ENCODE peak calls at places on chromosomes 11 and 22, in six cellular contexts. T, I, X, W, D and G are unnamed samples.

GRCh38 chr11:70359806-70360205 is 38.5 kb upstream of the CTTN start:
- DNase-seq in T (no peak), I (no peak), X (no peak), W (no peak), D (no peak), G (no peak)

GRCh38 chr22:24076091-24076867 is 65.2 kb downstream of the CABIN1 start:
- DNase-seq in T (no peak), I (no peak), X (no peak), W (no peak), D (no peak), G (no peak)

GRCh38 chr22:18997925-18998315 is 61.8 kb upstream of the PRODH start:
- DNase-seq in T (no peak), I (no peak), X (no peak), W (peak; percentile 99), D (no peak), G (no peak)

GRCh38 chr22:49517211-49517610 is 310.5 kb downstream of the BRD1 start:
- DNase-seq in T (no peak), I (no peak), X (no peak), W (no peak), D (no peak), G (no peak)

GRCh38 chr11:117564321-117564720 is 232.7 kb downstream of the DSCAML1 start:
- DNase-seq in T (no peak), I (no peak), X (no peak), W (no peak), D (no peak), G (no peak)

GRCh38 chr22:28015676-28016601 is 96.9 kb upstream of the PITPNB start:
- DNase-seq in T (no peak), I (no peak), X (no peak), W (no peak), D (no peak), G (no peak)

GRCh38 chr11:19890308-19890707 is 177.7 kb downstream of the NAV2 start:
- DNase-seq in T (peak; percentile 70), I (no peak), X (no peak), W (no peak), D (no peak), G (peak; percentile 73)

GRCh38 chr11:46366260-46366659 is 15.2 kb upstream of the MDK start:
- DNase-seq in T (no peak), I (no peak), X (no peak), W (no peak), D (no peak), G (no peak)

GRCh38 chr11:28284206-28284605 is 176.0 kb downstream of the METTL15 start:
- DNase-seq in T (no peak), I (no peak), X (no peak), W (no peak), D (no peak), G (no peak)

GRCh38 chr11:96393753-96394348 is 4.0 kb downstream of the JRKL start:
- DNase-seq in T (peak; percentile 66), I (peak; percentile 25), X (no peak), W (peak; percentile 37), D (peak; percentile 20), G (no peak)

GRCh38 chr11:80898910-80899309 is 1458.1 kb upstream of the TENM4 start:
- DNase-seq in T (no peak), I (no peak), X (no peak), W (no peak), D (no peak), G (no peak)

GRCh38 chr11:111520565-111520964 is 6.0 kb downstream of the HOATZ start:
- DNase-seq in T (peak; percentile 57), I (no peak), X (no peak), W (no peak), D (no peak), G (no peak)

GRCh38 chr11:126127284-126127845 is 64.7 kb upstream of the CDON start:
- DNase-seq in T (no peak), I (no peak), X (no peak), W (no peak), D (no peak), G (no peak)

GRCh38 chr11:122731500-122731913 is 76.0 kb downstream of the UBASH3B start:
- DNase-seq in T (peak; percentile 85), I (no peak), X (no peak), W (no peak), D (peak; percentile 55), G (no peak)

GRCh38 chr11:117794144-117794543 is 2.9 kb downstream of the DSCAML1 start:
- DNase-seq in T (no peak), I (no peak), X (no peak), W (no peak), D (no peak), G (no peak)

GRCh38 chr22:39220897-39221850 is 23.6 kb downstream of the PDGFB start:
- DNase-seq in T (peak; percentile 73), I (no peak), X (no peak), W (no peak), D (no peak), G (no peak)

GRCh38 chr22:43201486-43202219 is 14.7 kb upstream of the TTLL12 start:
- DNase-seq in T (no peak), I (no peak), X (no peak), W (no peak), D (no peak), G (no peak)

GRCh38 chr11:70404244-70404643 is 5.9 kb downstream of the CTTN start:
- DNase-seq in T (no peak), I (no peak), X (no peak), W (no peak), D (no peak), G (no peak)

GRCh38 chr11:117117681-117118080 is 19.5 kb upstream of the SIK3 start:
- DNase-seq in T (no peak), I (no peak), X (no peak), W (no peak), D (no peak), G (no peak)

GRCh38 chr22:36465232-36466021 is 16.0 kb downstream of the TXN2 start:
- DNase-seq in T (peak; percentile 96), I (no peak), X (no peak), W (no peak), D (peak; percentile 75), G (peak; percentile 92)

GRCh38 chr11:134519390-134519750 is 107.3 kb upstream of the B3GAT1 start:
- DNase-seq in T (no peak), I (no peak), X (no peak), W (no peak), D (no peak), G (no peak)

GRCh38 chr11:86313793-86314192 is 11.8 kb downstream of the HIKESHI start:
- DNase-seq in T (no peak), I (no peak), X (no peak), W (no peak), D (no peak), G (no peak)

GRCh38 chr11:1219446-1219835 is 3.4 kb upstream of the MUC5B start:
- DNase-seq in T (no peak), I (no peak), X (no peak), W (no peak), D (no peak), G (no peak)

GRCh38 chr11:122202161-122202950 is 86.3 kb upstream of the BLID start:
- DNase-seq in T (peak; percentile 83), I (no peak), X (no peak), W (no peak), D (no peak), G (no peak)

GRCh38 chr11:117179048-117179999 is 781 bp downstream of the SIDT2 start:
- DNase-seq in T (peak; percentile 35), I (peak; percentile 54), X (peak; percentile 41), W (peak; percentile 34), D (peak; percentile 33), G (no peak)

GRCh38 chr22:36362819-36363377 is 24.9 kb downstream of the MYH9 start:
- DNase-seq in T (no peak), I (no peak), X (no peak), W (no peak), D (no peak), G (no peak)

GRCh38 chr11:65653229-65654225 is 9.2 kb downstream of the RELA start:
- DNase-seq in T (no peak), I (no peak), X (no peak), W (no peak), D (no peak), G (no peak)

GRCh38 chr11:110870816-110871522 is 158.7 kb upstream of the ARHGAP20 start:
- DNase-seq in T (no peak), I (no peak), X (no peak), W (no peak), D (no peak), G (no peak)

GRCh38 chr11:72813740-72814138 is 472 bp upstream of the ATG16L2 start:
- DNase-seq in T (peak; percentile 80), I (no peak), X (peak; percentile 76), W (peak; percentile 73), D (peak; percentile 61), G (no peak)

GRCh38 chr11:107623183-107623582 is 32.2 kb downstream of the ELMOD1 start:
- DNase-seq in T (no peak), I (no peak), X (no peak), W (no peak), D (no peak), G (no peak)

GRCh38 chr22:32748509-32748908 is 53.0 kb upstream of the TIMP3 start:
- DNase-seq in T (no peak), I (no peak), X (no peak), W (no peak), D (no peak), G (no peak)

GRCh38 chr22:27851974-27852713 is 50.6 kb upstream of the MN1 start:
- DNase-seq in T (no peak), I (no peak), X (no peak), W (no peak), D (no peak), G (no peak)

GRCh38 chr11:100031973-100032372 is 655.1 kb upstream of the ARHGAP42 start:
- DNase-seq in T (no peak), I (no peak), X (no peak), W (no peak), D (no peak), G (no peak)

GRCh38 chr11:27427183-27427980 is 45.2 kb downstream of the LGR4 start:
- DNase-seq in T (no peak), I (no peak), X (no peak), W (no peak), D (no peak), G (no peak)

GRCh38 chr11:78416285-78417174 is 1.1 kb downstream of the GAB2 start:
- DNase-seq in T (peak; percentile 85), I (peak; percentile 70), X (peak; percentile 70), W (peak; percentile 63), D (peak; percentile 81), G (no peak)

GRCh38 chr22:19430890-19431541 is 517 bp downstream of the HIRA start:
- DNase-seq in T (peak; percentile 36), I (no peak), X (peak; percentile 11), W (peak; percentile 24), D (peak; percentile 11), G (no peak)

GRCh38 chr11:61149624-61150615 is 11.3 kb downstream of the VPS37C start:
- DNase-seq in T (peak; percentile 65), I (no peak), X (no peak), W (peak; percentile 9), D (no peak), G (no peak)

GRCh38 chr22:49151256-49152131 is 676.2 kb downstream of the BRD1 start:
- DNase-seq in T (no peak), I (no peak), X (no peak), W (peak; percentile 73), D (no peak), G (no peak)